ENCODE peak calls at places on chromosomes 1 and 21, in four cellular contexts. A is GM12878, H is H1, Y is SK-N-SH. B is an unnamed sample.

GRCh38 chr1:87449348-87449963 is 120.8 kb downstream of the LMO4 start:
- DNase-seq in Y (no peak), H (no peak), A (peak; percentile 98), B (no peak)

GRCh38 chr1:200873671-200874397 is 1.1 kb downstream of the GPR25 start:
- DNase-seq in A (no peak), Y (no peak), H (peak; percentile 53), B (no peak)

GRCh38 chr21:39087238-39087975 is 95.8 kb downstream of the PSMG1 start:
- DNase-seq in Y (no peak), H (no peak), A (no peak), B (no peak)

GRCh38 chr1:217889401-217889800 is 258.3 kb downstream of the SPATA17 start:
- DNase-seq in Y (no peak), H (peak; percentile 86), A (no peak), B (peak; percentile 63)

GRCh38 chr1:184036517-184036949 is 995 bp downstream of the COLGALT2 start:
- DNase-seq in H (peak; percentile 81), A (no peak), Y (peak; percentile 80), B (no peak)

GRCh38 chr1:9905010-9905409 is 5.1 kb downstream of the CTNNBIP1 start:
- DNase-seq in H (no peak), A (no peak), Y (no peak), B (no peak)

GRCh38 chr1:91036894-91037829 is 15.3 kb upstream of the ZNF644 start:
- DNase-seq in H (no peak), A (no peak), Y (no peak), B (no peak)

GRCh38 chr1:224082146-224082545 is 31.8 kb upstream of the FBXO28 start:
- DNase-seq in A (no peak), H (no peak), Y (no peak), B (peak; percentile 27)

GRCh38 chr1:25836695-25837094 is 16.9 kb downstream of the MTFR1L start:
- DNase-seq in H (no peak), Y (no peak), A (no peak), B (no peak)

GRCh38 chr21:42115136-42115683 is 44.1 kb downstream of the UMODL1 start:
- DNase-seq in Y (no peak), H (no peak), A (no peak), B (no peak)
- H3K27me3 ChIP-seq in Y (peaks cover 10% of the 10 kb centered on the region), H (no peaks in the 10 kb centered on the region), A (no peaks in the 10 kb centered on the region), B (peaks cover 12% of the 10 kb centered on the region)

GRCh38 chr1:242468749-242469148 is 55.7 kb downstream of the PLD5 start:
- DNase-seq in Y (no peak), A (no peak), H (no peak), B (no peak)

GRCh38 chr1:242470774-242471173 is 53.7 kb downstream of the PLD5 start:
- DNase-seq in A (no peak), Y (no peak), H (peak; percentile 32), B (no peak)

GRCh38 chr1:242462867-242463266 is 61.6 kb downstream of the PLD5 start:
- DNase-seq in Y (no peak), H (no peak), A (no peak), B (no peak)

DNA sequence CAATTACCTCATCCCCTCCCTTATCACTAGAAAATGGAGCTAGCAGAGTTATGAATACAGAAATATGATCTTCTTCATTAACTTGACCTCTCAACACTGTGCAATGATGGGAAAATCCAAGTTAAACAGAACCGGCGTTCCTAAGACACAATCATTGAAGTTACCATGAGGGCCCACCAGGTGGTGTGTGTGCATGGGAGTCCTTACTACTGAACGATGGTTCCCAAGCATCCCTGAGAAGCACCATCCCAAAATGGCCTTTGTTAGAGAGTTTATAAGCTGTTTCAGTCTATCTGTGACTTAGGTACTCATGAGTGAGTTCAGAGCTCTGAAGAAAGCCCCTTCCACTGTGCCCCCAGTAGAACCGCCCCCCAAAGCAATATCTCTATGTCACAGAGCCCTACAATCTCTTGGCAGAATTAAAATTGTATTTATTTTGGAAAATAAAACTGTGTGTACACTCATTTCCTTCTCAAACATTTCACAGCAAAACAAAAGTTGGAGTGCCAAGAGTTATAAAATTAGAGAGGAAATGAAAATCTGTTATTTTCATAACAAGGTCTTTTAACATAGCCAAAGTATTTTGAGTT is 56.8 kb downstream of the PLD5 start:
- DNase-seq in Y (peak; percentile 79), A (no peak), H (peak; percentile 66), B (peak; percentile 81)
- TF ChIP-seq YY1 in Y (no peak), A (no peak), H (peak; percentile 77), B (no peak)

GRCh38 chr1:18055181-18055580 is 52.4 kb upstream of the IGSF21 start:
- DNase-seq in A (no peak), H (no peak), Y (no peak), B (no peak)

GRCh38 chr1:18058522-18058921 is 49.1 kb upstream of the IGSF21 start:
- DNase-seq in Y (no peak), H (no peak), A (no peak), B (no peak)

GRCh38 chr1:18060331-18060730 is 47.3 kb upstream of the IGSF21 start:
- DNase-seq in H (no peak), A (no peak), Y (no peak), B (no peak)

GRCh38 chr1:18059206-18059605 is 48.4 kb upstream of the IGSF21 start:
- DNase-seq in A (no peak), H (no peak), Y (no peak), B (no peak)

GRCh38 chr1:18057643-18058042 is 50.0 kb upstream of the IGSF21 start:
- DNase-seq in H (no peak), Y (no peak), A (no peak), B (no peak)
- H3K27me3 ChIP-seq in H (peaks cover 1% of the 10 kb centered on the region), Y (no peaks in the 10 kb centered on the region), A (no peaks in the 10 kb centered on the region), B (peaks cover 3% of the 10 kb centered on the region)

DNA sequence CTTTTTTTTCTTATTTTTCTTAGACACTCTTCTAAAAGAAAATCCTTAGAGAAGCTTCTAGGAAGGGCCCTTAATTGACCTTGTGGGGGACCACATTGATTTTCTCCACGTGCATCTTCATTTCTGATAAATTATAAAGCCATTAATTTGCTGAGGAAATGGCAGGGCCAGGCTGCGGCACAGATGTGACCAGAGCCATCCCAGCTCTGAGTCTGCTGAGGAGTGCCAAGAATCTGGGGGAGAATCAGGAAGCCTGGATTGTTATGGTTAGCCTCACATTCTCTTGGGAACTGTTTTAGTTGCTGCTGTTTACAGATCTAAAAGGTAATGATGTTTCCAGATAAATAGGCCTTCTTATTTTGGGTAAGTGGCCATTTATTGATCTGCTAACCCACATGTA is 16.2 kb downstream of the PROX1 start:
- DNase-seq in Y (no peak), A (no peak), H (peak; percentile 10), B (no peak)
- TF ChIP-seq YY1 in Y (no peak), A (no peak), H (no peak), B (no peak)

DNA sequence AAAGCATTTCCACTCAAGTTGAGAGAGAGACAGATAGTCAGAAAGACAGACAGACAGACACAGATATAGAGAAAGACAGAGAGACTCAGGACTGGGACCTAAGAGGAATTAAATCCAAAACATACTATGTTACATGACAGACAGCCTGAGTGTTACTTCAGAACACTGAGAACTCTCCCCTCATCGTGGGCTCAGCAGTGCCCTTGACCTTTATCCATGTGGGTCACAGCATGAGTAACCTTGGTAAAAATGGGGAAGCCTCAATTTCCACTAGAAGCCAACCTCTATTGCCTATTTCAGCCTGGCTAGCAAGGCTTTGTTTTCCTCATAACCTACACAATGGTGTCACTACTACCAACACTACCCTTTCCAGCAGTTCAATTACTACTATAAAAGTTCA is 81.9 kb upstream of the TRABD2B start:
- DNase-seq in H (no peak), A (no peak), Y (no peak), B (no peak)
- H3K27me3 ChIP-seq in H (no peaks in the 10 kb centered on the region), A (no peaks in the 10 kb centered on the region), Y (no peaks in the 10 kb centered on the region), B (peaks cover 4% of the 10 kb centered on the region)